ENCODE peak calls at places on chromosome 1, in nine cellular contexts. W, N, M, G, L, X, B, F and J are unnamed samples.

GRCh38 chr1:86466109-86466844 is 2.5 kb upstream of the CLCA1 start:
- DNase-seq in W (no peak), N (no peak), M (no peak), G (no peak), L (no peak), X (no peak), B (no peak), F (no peak), J (no peak)

GRCh38 chr1:226646026-226646869 is 92.8 kb downstream of the ITPKB start:
- DNase-seq in W (no peak), N (no peak), M (no peak), G (no peak), L (no peak), X (no peak), B (no peak), F (no peak), J (no peak)

GRCh38 chr1:100065183-100065968 is 67.4 kb downstream of the SASS6 start:
- DNase-seq in W (no peak), N (no peak), M (no peak), G (no peak), L (no peak), X (no peak), B (no peak), F (no peak), J (no peak)

GRCh38 chr1:205783904-205784303 is 8.6 kb upstream of the RAB29 start:
- DNase-seq in W (no peak), N (peak), M (peak), G (no peak), L (no peak), X (no peak), B (no peak), F (no peak), J (no peak)

GRCh38 chr1:236751385-236751784 is 43.7 kb upstream of the MTR start:
- DNase-seq in W (no peak), N (no peak), M (no peak), G (no peak), L (no peak), X (no peak), B (no peak), F (no peak), J (no peak)

GRCh38 chr1:45884700-45885099 is 81.3 kb downstream of the MAST2 start:
- DNase-seq in W (no peak), N (no peak), M (no peak), G (no peak), L (no peak), X (no peak), B (no peak), F (no peak), J (no peak)

GRCh38 chr1:153659175-153659534 is 652 bp downstream of the SNAPIN start:
- DNase-seq in W (no peak), N (no peak), M (no peak), G (no peak), L (no peak), X (no peak), B (no peak), F (no peak), J (no peak)

GRCh38 chr1:185559684-185560310 is 174.4 kb upstream of the HMCN1 start:
- DNase-seq in W (no peak), N (peak), M (no peak), G (peak), L (peak), X (peak), B (no peak), F (peak), J (peak)

GRCh38 chr1:40438391-40439015 is 11.8 kb upstream of the ZFP69B start:
- DNase-seq in W (no peak), N (peak), M (no peak), G (peak), L (no peak), X (peak), B (no peak), F (peak), J (peak)

GRCh38 chr1:58929667-58930325 is 145.9 kb upstream of the JUN start:
- DNase-seq in W (no peak), N (no peak), M (no peak), G (no peak), L (no peak), X (peak), B (no peak), F (no peak), J (peak)

GRCh38 chr1:179026813-179027664 is 1.3 kb downstream of the FAM20B start:
- DNase-seq in W (no peak), N (no peak), M (no peak), G (no peak), L (no peak), X (no peak), B (no peak), F (no peak), J (no peak)